ENCODE peak calls at places on chromosomes 12 and 14, in four cellular contexts. A, M, V and J are unnamed samples.

GRCh38 chr12:49347307-49348237 is 884 bp downstream of the DNAJC22 start:
- DNase-seq in M (peak), A (peak), V (peak), J (peak)

GRCh38 chr14:52266179-52266578 is 1.3 kb upstream of the PTGDR start:
- DNase-seq in M (peak), A (peak), V (no peak), J (no peak)

GRCh38 chr12:27424631-27425230 is 21.8 kb upstream of the SMCO2 start:
- DNase-seq in V (no peak), A (no peak), M (peak), J (no peak)

GRCh38 chr12:64669270-64669842 is 59.1 kb downstream of the RASSF3 start:
- DNase-seq in M (peak), V (peak), A (peak), J (no peak)

GRCh38 chr14:81285250-81285649 is 64.5 kb upstream of the GTF2A1 start:
- DNase-seq in M (no peak), V (no peak), A (no peak), J (no peak)

GRCh38 chr12:129049917-129050316 is 196.6 kb downstream of the GLT1D1 start:
- DNase-seq in M (peak), V (no peak), A (no peak), J (no peak)

GRCh38 chr12:29961231-29961630 is 177.5 kb upstream of the TMTC1 start:
- DNase-seq in M (peak), V (no peak), A (no peak), J (no peak)

GRCh38 chr14:58297412-58297761 is 968 bp upstream of the ARID4A start:
- DNase-seq in V (no peak), M (no peak), A (no peak), J (no peak)

GRCh38 chr12:58081488-58081887 is 140.1 kb downstream of the ATP23 start:
- DNase-seq in V (no peak), M (no peak), A (no peak), J (no peak)

GRCh38 chr12:84840356-84840755 is 72.2 kb downstream of the SLC6A15 start:
- DNase-seq in A (no peak), M (no peak), V (no peak), J (no peak)

GRCh38 chr12:127519766-127520165 is 747.2 kb upstream of the TMEM132C start:
- DNase-seq in V (no peak), M (no peak), A (no peak), J (no peak)

GRCh38 chr14:101563654-101564443 is 2.6 kb downstream of the DIO3 start:
- DNase-seq in V (no peak), M (no peak), A (no peak), J (no peak)

GRCh38 chr12:80752464-80752863 is 35.8 kb downstream of the MYF5 start:
- DNase-seq in A (no peak), V (no peak), M (no peak), J (no peak)

GRCh38 chr12:97404549-97404948 is 58.1 kb upstream of the RMST start:
- DNase-seq in M (peak), A (peak), V (no peak), J (no peak)

GRCh38 chr14:105324080-105324778 is 9.7 kb downstream of the PACS2 start:
- DNase-seq in M (no peak), V (no peak), A (peak), J (peak)

GRCh38 chr14:35043046-35043445 is 3.0 kb upstream of the FAM177A1 start:
- DNase-seq in V (no peak), M (no peak), A (no peak), J (no peak)